ENCODE peak calls at places on chromosomes 2 and 18, in eight cellular contexts. Q is hypothalamus, E is D721Med, N is BJ, B is posterior vena cava, P is NCI-H748 treated with DMSO at 0.1 percent for 48 hours, Z is ACHN, F is H4. K is an unnamed sample.

GRCh38 chr2:174621323-174621722 is 23.7 kb upstream of the WIPF1 start:
- DNase-seq in Z (no peak), P (no peak), N (no peak), F (no peak), B (no peak), Q (no peak), E (no peak), K (no peak)

GRCh38 chr2:239780236-239780997 is 244.7 kb downstream of the NDUFA10 start:
- DNase-seq in P (no peak), E (no peak), Q (no peak), F (no peak), B (peak; percentile 74), Z (no peak), N (no peak), K (no peak)

GRCh38 chr2:237704476-237705224 is 77.3 kb downstream of the LRRFIP1 start:
- DNase-seq in N (no peak), B (no peak), Q (no peak), Z (peak; percentile 50), P (no peak), F (peak; percentile 76), E (no peak), K (no peak)

GRCh38 chr2:75199428-75200011 is at the start of gene TACR1:
- DNase-seq in N (peak; percentile 13), F (peak; percentile 62), E (no peak), Z (peak; percentile 32), Q (peak; percentile 11), P (peak; percentile 13), B (peak; percentile 90), K (peak; percentile 61)

GRCh38 chr2:9663008-9663879 is 32.4 kb upstream of the YWHAQ start:
- DNase-seq in P (no peak), F (no peak), Z (no peak), N (no peak), E (no peak), Q (no peak), B (no peak), K (no peak)

GRCh38 chr2:180614776-180615175 is 365.6 kb upstream of the UBE2E3 start:
- DNase-seq in N (no peak), Z (no peak), P (no peak), E (no peak), F (no peak), Q (no peak), B (no peak), K (no peak)

GRCh38 chr2:85926931-85927527 is 38.2 kb upstream of the ST3GAL5 start:
- DNase-seq in N (no peak), Q (no peak), Z (no peak), E (no peak), F (no peak), P (no peak), B (no peak), K (no peak)

GRCh38 chr2:72154386-72154785 is 6.7 kb upstream of the CYP26B1 start:
- DNase-seq in P (no peak), Z (no peak), N (no peak), B (no peak), E (no peak), Q (no peak), F (no peak), K (no peak)

GRCh38 chr18:54608008-54608642 is 17.1 kb downstream of the DYNAP start:
- DNase-seq in F (peak; percentile 27), B (no peak), P (no peak), N (no peak), Q (no peak), E (no peak), Z (peak; percentile 33), K (no peak)

GRCh38 chr2:64379221-64379620 is 74.7 kb upstream of the LGALSL start:
- DNase-seq in Q (no peak), B (no peak), E (no peak), N (no peak), P (no peak), Z (no peak), F (no peak), K (no peak)

GRCh38 chr18:27184115-27185024 is 738 bp downstream of the CHST9 start:
- DNase-seq in F (no peak), B (peak; percentile 63), Z (peak; percentile 19), Q (no peak), P (peak; percentile 39), N (no peak), E (no peak), K (peak; percentile 36)

GRCh38 chr2:120791243-120791960 is 55.7 kb downstream of the GLI2 start:
- DNase-seq in E (no peak), N (no peak), Z (no peak), B (no peak), Q (no peak), F (no peak), P (no peak), K (no peak)

GRCh38 chr2:45765847-45766254 is 114.4 kb downstream of the PRKCE start:
- DNase-seq in B (no peak), Q (no peak), F (no peak), P (no peak), Z (no peak), E (no peak), N (no peak), K (no peak)

GRCh38 chr2:115908731-115909130 is 1466.3 kb downstream of the DPP10 start:
- DNase-seq in P (no peak), F (no peak), N (no peak), E (no peak), Q (no peak), Z (no peak), B (no peak), K (no peak)

GRCh38 chr2:146874260-146874658 is 970.6 kb upstream of the ACVR2A start:
- DNase-seq in E (no peak), F (peak; percentile 90), Q (no peak), B (no peak), P (no peak), Z (peak; percentile 86), N (no peak), K (peak; percentile 69)

GRCh38 chr18:21997207-21998143 is 171.9 kb upstream of the GATA6 start:
- DNase-seq in Z (peak; percentile 44), P (peak; percentile 34), F (peak; percentile 53), N (peak; percentile 4), E (no peak), Q (no peak), B (no peak), K (peak; percentile 30)

GRCh38 chr18:59910967-59911366 is 11.2 kb downstream of the PMAIP1 start:
- DNase-seq in B (no peak), P (no peak), E (no peak), F (no peak), Q (no peak), N (no peak), Z (no peak), K (no peak)

GRCh38 chr2:107730898-107731297 is 95.8 kb upstream of the RGPD4 start:
- DNase-seq in F (no peak), Q (no peak), B (no peak), Z (peak; percentile 8), P (no peak), E (no peak), N (no peak), K (no peak)

GRCh38 chr18:66513996-66514395 is 89.9 kb downstream of the CDH19 start:
- DNase-seq in Q (no peak), P (no peak), N (no peak), B (no peak), E (no peak), Z (no peak), F (no peak), K (no peak)

GRCh38 chr18:13216732-13217465 is 1.7 kb upstream of the LDLRAD4 start:
- DNase-seq in Q (no peak), P (no peak), E (no peak), N (no peak), F (no peak), B (peak; percentile 88), Z (peak; percentile 8), K (peak; percentile 23)

GRCh38 chr2:201855356-201855755 is 49.0 kb downstream of the CDK15 start:
- DNase-seq in Q (no peak), Z (no peak), E (no peak), B (no peak), N (no peak), F (no peak), P (no peak), K (no peak)

GRCh38 chr2:29921560-29921915 is at the start of gene ALK:
- DNase-seq in B (peak; percentile 94), P (peak; percentile 79), F (peak; percentile 71), N (peak; percentile 26), Q (peak; percentile 82), E (peak; percentile 79), Z (peak; percentile 93), K (peak; percentile 75)

GRCh38 chr2:144659731-144660275 is 139.9 kb upstream of the ZEB2 start:
- DNase-seq in B (no peak), N (peak; percentile 40), Z (peak; percentile 72), F (peak; percentile 98), Q (no peak), P (no peak), E (no peak), K (no peak)

GRCh38 chr2:8604262-8604661 is 77.6 kb upstream of the ID2 start:
- DNase-seq in N (no peak), P (no peak), Q (no peak), E (no peak), B (no peak), F (no peak), Z (no peak), K (no peak)

GRCh38 chr18:76374330-76375281 is 120.4 kb downstream of the ZNF516 start:
- DNase-seq in Q (no peak), P (no peak), E (no peak), N (no peak), F (no peak), Z (no peak), B (no peak), K (no peak)

GRCh38 chr2:98936133-98936916 is at the start of gene CRACDL:
- DNase-seq in P (no peak), E (no peak), Q (no peak), B (no peak), F (no peak), Z (peak; percentile 39), N (no peak), K (peak; percentile 37)

GRCh38 chr2:160332318-160332717 is 132.2 kb upstream of the ITGB6 start:
- DNase-seq in Z (peak; percentile 15), B (no peak), N (no peak), E (no peak), P (peak; percentile 16), Q (no peak), F (no peak), K (no peak)

GRCh38 chr2:1868683-1869141 is 124.4 kb upstream of the PXDN start:
- DNase-seq in B (no peak), N (no peak), F (no peak), P (no peak), Z (no peak), Q (no peak), E (no peak), K (no peak)

GRCh38 chr18:6557470-6558245 is 142.9 kb upstream of the L3MBTL4 start:
- DNase-seq in Q (no peak), F (no peak), N (no peak), P (no peak), B (no peak), Z (no peak), E (no peak), K (no peak)

GRCh38 chr2:162212366-162212765 is 30.9 kb downstream of the FAP start:
- DNase-seq in N (no peak), P (no peak), E (no peak), F (no peak), Q (no peak), B (no peak), Z (no peak), K (no peak)

GRCh38 chr18:28147674-28148171 is 29.2 kb downstream of the CDH2 start:
- DNase-seq in N (no peak), P (peak; percentile 37), F (peak; percentile 25), E (no peak), Z (no peak), B (no peak), Q (no peak), K (no peak)

GRCh38 chr2:183186766-183187165 is 62.5 kb downstream of the NUP35 start:
- DNase-seq in N (no peak), B (no peak), E (no peak), F (no peak), Z (no peak), P (no peak), Q (no peak), K (no peak)

GRCh38 chr2:127537142-127537541 is 1.7 kb downstream of the MYO7B start:
- DNase-seq in Q (no peak), P (no peak), E (no peak), B (peak; percentile 6), N (no peak), F (no peak), Z (no peak), K (no peak)

GRCh38 chr2:109305494-109306187 is 176.6 kb downstream of the SH3RF3 start:
- DNase-seq in E (no peak), Z (no peak), B (no peak), Q (no peak), F (no peak), N (no peak), P (no peak), K (no peak)

K was measured in Calu3.